ENCODE peak calls at places on chromosomes 11 and 22, in eight cellular contexts. Y is NCI-H1092 treated with DMSO at 0.1 percent for 48 hours; T is fibroblast of villous mesenchyme; H is left cardiac atrium; A is body of pancreas; J is stimulated activated CD4-positive, alpha-beta T cell treated with anti-CD3 and anti-CD28 coated beads, TNF-alpha, amount 100 ng/mL, for 48 hours; Z is HTR-8/SVneo; K is hepatic stellate cell. I is an unnamed sample.
A peak's percentile ranks its signal among the peaks of the same experiment; 100 is the strongest.

GRCh38 chr11:17529814-17530162 is 14.4 kb downstream of the USH1C start:
- DNase-seq in J (no peak), A (no peak), K (no peak), H (peak; percentile 41), T (no peak), Y (peak; percentile 82), Z (no peak), I (no peak)

GRCh38 chr11:120969993-120970392 is 53.9 kb upstream of the TBCEL start:
- DNase-seq in T (no peak), Y (no peak), K (no peak), Z (no peak), H (no peak), J (no peak), A (no peak), I (no peak)

GRCh38 chr22:30298005-30298701 is 8.8 kb upstream of the CASTOR1 start:
- DNase-seq in Y (no peak), K (no peak), Z (no peak), T (no peak), H (no peak), J (no peak), A (no peak), I (no peak)

GRCh38 chr22:34798605-34799004 is 267.4 kb upstream of the ISX start:
- DNase-seq in K (no peak), A (no peak), J (no peak), Z (no peak), T (no peak), Y (no peak), H (no peak), I (no peak)

GRCh38 chr11:26974068-26974790 is 19.7 kb upstream of the FIBIN start:
- DNase-seq in Y (no peak), A (no peak), K (no peak), H (no peak), Z (no peak), J (no peak), T (peak; percentile 69), I (peak; percentile 47)

GRCh38 chr11:118924591-118925585 is 838 bp downstream of the BCL9L start:
- DNase-seq in A (peak; percentile 62), Z (no peak), K (peak; percentile 75), J (no peak), T (no peak), Y (peak; percentile 49), H (peak; percentile 69), I (peak; percentile 43)

GRCh38 chr11:114275295-114275694 is 20.9 kb upstream of the NNMT start:
- DNase-seq in Z (no peak), T (no peak), Y (no peak), H (peak; percentile 64), A (no peak), J (no peak), K (no peak), I (no peak)

GRCh38 chr11:115924744-115925567 is 420.7 kb upstream of the CADM1 start:
- DNase-seq in H (no peak), A (no peak), K (no peak), T (no peak), Z (no peak), J (no peak), Y (no peak), I (no peak)

I was measured in cardiac fibroblast.